ENCODE peak calls at places on chromosome 13, in six cellular contexts. K is endothelial cell; S is stimulated activated CD4-positive, alpha-beta T cell treated with anti-CD3 and anti-CD28 coated beads, Interleukin-1b, Interleukin-23, amount 100 ng/mL, for 1 hour; O is mammary epithelial cell; W is lung; V is hippocampal formation. R is an unnamed sample.

GRCh38 chr13:105139380-105140285 is 1395.8 kb downstream of the EFNB2 start:
- DNase-seq in S (peak), V (peak), W (peak), O (no peak), K (no peak), R (no peak)

GRCh38 chr13:51148952-51149573 is 38.0 kb upstream of the C13orf42 start:
- DNase-seq in V (peak), W (no peak), K (peak), O (peak), S (no peak), R (no peak)

GRCh38 chr13:96089749-96090239 is at the start of gene HS6ST3:
- DNase-seq in K (peak), V (no peak), W (no peak), S (no peak), O (peak), R (no peak)

GRCh38 chr13:25225970-25226369 is 53.9 kb upstream of the AMER2 start:
- DNase-seq in O (no peak), S (no peak), K (no peak), W (no peak), V (no peak), R (peak)

GRCh38 chr13:102657630-102658029 is 37.2 kb downstream of the METTL21C start:
- DNase-seq in O (no peak), W (no peak), K (no peak), S (no peak), V (no peak), R (no peak)

GRCh38 chr13:45784755-45785675 is 66.5 kb downstream of the SIAH3 start:
- DNase-seq in S (no peak), W (no peak), O (peak), K (no peak), V (no peak), R (peak)

GRCh38 chr13:64234255-64234654 is 2818.6 kb upstream of the PCDH20 start:
- DNase-seq in S (no peak), O (no peak), V (no peak), K (no peak), W (no peak), R (no peak)

GRCh38 chr13:110028311-110028710 is 241.9 kb upstream of the IRS2 start:
- DNase-seq in O (no peak), V (no peak), S (no peak), W (no peak), K (no peak), R (no peak)

GRCh38 chr13:63690672-63691071 is 2275.0 kb upstream of the PCDH20 start:
- DNase-seq in V (no peak), W (no peak), O (no peak), S (no peak), K (no peak), R (no peak)

GRCh38 chr13:21537105-21537504 is 66.9 kb downstream of the MICU2 start:
- DNase-seq in W (no peak), S (no peak), O (no peak), K (no peak), V (no peak), R (no peak)

GRCh38 chr13:98454389-98454881 is 122.5 kb downstream of the STK24 start:
- DNase-seq in W (no peak), S (no peak), O (peak), V (no peak), K (no peak), R (no peak)

GRCh38 chr13:28831117-28831516 is 11.0 kb downstream of the MTUS2 start:
- DNase-seq in S (no peak), O (no peak), V (no peak), W (no peak), K (no peak), R (no peak)

GRCh38 chr13:41533676-41534075 is 76.3 kb downstream of the RGCC start:
- DNase-seq in W (no peak), S (no peak), O (no peak), K (no peak), V (no peak), R (no peak)

GRCh38 chr13:18962168-18962734 is 219.4 kb downstream of the TUBA3C start:
- DNase-seq in S (no peak), W (no peak), V (no peak), O (no peak), K (no peak), R (no peak)

GRCh38 chr13:70893832-70894231 is 785.6 kb upstream of the KLHL1 start:
- DNase-seq in W (no peak), K (no peak), O (no peak), S (no peak), V (no peak), R (no peak)

GRCh38 chr13:40916207-40916998 is 102.7 kb downstream of the ELF1 start:
- DNase-seq in S (no peak), O (no peak), W (no peak), K (no peak), V (no peak), R (no peak)

GRCh38 chr13:109697936-109698335 is 88.4 kb downstream of the IRS2 start:
- DNase-seq in K (no peak), V (no peak), O (no peak), S (no peak), W (no peak), R (no peak)

GRCh38 chr13:79631260-79631659 is 150.3 kb downstream of the NDFIP2 start:
- DNase-seq in V (no peak), K (no peak), W (no peak), S (no peak), O (peak), R (no peak)

GRCh38 chr13:43132911-43133310 is 109.5 kb downstream of the DNAJC15 start:
- DNase-seq in O (no peak), W (no peak), S (no peak), V (no peak), K (no peak), R (no peak)

GRCh38 chr13:86464193-86464592 is 665.0 kb upstream of the SLITRK6 start:
- DNase-seq in S (no peak), K (no peak), V (no peak), O (no peak), W (no peak), R (no peak)

GRCh38 chr13:104171132-104171531 is 1104.9 kb upstream of the SLC10A2 start:
- DNase-seq in V (no peak), O (no peak), W (no peak), S (no peak), K (no peak), R (no peak)

GRCh38 chr13:21039097-21039800 is 22.1 kb downstream of the LATS2 start:
- DNase-seq in S (no peak), K (no peak), W (peak), V (no peak), O (no peak), R (no peak)

GRCh38 chr13:67736646-67737420 is 506.7 kb upstream of the PCDH9 start:
- DNase-seq in K (peak), W (no peak), O (no peak), S (no peak), V (no peak), R (no peak)

GRCh38 chr13:76292726-76293125 is 593.5 kb downstream of the KCTD12 start:
- DNase-seq in S (no peak), W (no peak), O (no peak), V (no peak), K (no peak), R (no peak)

GRCh38 chr13:76225815-76226489 is 589.8 kb downstream of the LMO7 start:
- DNase-seq in K (no peak), W (no peak), V (no peak), S (no peak), O (no peak), R (no peak)

GRCh38 chr13:106299616-106300015 is 235.8 kb downstream of the EFNB2 start:
- DNase-seq in O (no peak), V (no peak), W (no peak), K (no peak), S (no peak), R (no peak)

GRCh38 chr13:67259208-67259607 is 29.1 kb upstream of the PCDH9 start:
- DNase-seq in K (no peak), V (no peak), O (no peak), S (no peak), W (no peak), R (no peak)

GRCh38 chr13:24216176-24216575 is 55.7 kb downstream of the SPATA13 start:
- DNase-seq in O (peak), S (no peak), K (no peak), V (no peak), W (no peak), R (no peak)

R was measured in coronary artery.